ENCODE peak calls at places on chromosomes 16 and 17, in four cellular contexts. One of them, this sample, is unnamed.

GRCh38 chr16:86590501-86591144 is 12.3 kb downstream of the FOXL1 start:
- DNase-seq in iris pigment epithelial cell: peak
- DNase-seq in GM20000: no peak
- DNase-seq in A549: peak
- DNase-seq in this sample: peak

GRCh38 chr16:51326131-51326856 is 175.2 kb upstream of the SALL1 start:
- DNase-seq in iris pigment epithelial cell: peak
- DNase-seq in GM20000: no peak
- DNase-seq in A549: no peak
- DNase-seq in this sample: peak

GRCh38 chr16:69169051-69169450 is 17.9 kb upstream of the SNTB2 start:
- DNase-seq in iris pigment epithelial cell: no peak
- DNase-seq in A549: no peak
- DNase-seq in GM20000: no peak
- DNase-seq in this sample: no peak

GRCh38 chr17:81337449-81337848 is 42.3 kb upstream of the SLC38A10 start:
- DNase-seq in GM20000: no peak
- DNase-seq in iris pigment epithelial cell: no peak
- DNase-seq in A549: peak
- DNase-seq in this sample: no peak

GRCh38 chr16:50675686-50676610 is 5.2 kb downstream of the SNX20 start:
- DNase-seq in A549: no peak
- DNase-seq in GM20000: no peak
- DNase-seq in iris pigment epithelial cell: no peak
- DNase-seq in this sample: no peak

GRCh38 chr16:88617268-88618031 is 20.9 kb upstream of the IL17C start:
- DNase-seq in GM20000: no peak
- DNase-seq in iris pigment epithelial cell: peak
- DNase-seq in A549: no peak
- DNase-seq in this sample: no peak

GRCh38 chr17:40311575-40311974 is 2.6 kb downstream of the RARA start:
- DNase-seq in A549: no peak
- DNase-seq in GM20000: no peak
- DNase-seq in iris pigment epithelial cell: no peak
- DNase-seq in this sample: no peak

GRCh38 chr17:6231886-6232767 is 161.9 kb downstream of the WSCD1 start:
- DNase-seq in GM20000: no peak
- DNase-seq in iris pigment epithelial cell: peak
- DNase-seq in A549: no peak
- DNase-seq in this sample: no peak

GRCh38 chr17:17180141-17180603 is 26.0 kb downstream of the PLD6 start:
- DNase-seq in A549: no peak
- DNase-seq in GM20000: no peak
- DNase-seq in iris pigment epithelial cell: no peak
- DNase-seq in this sample: no peak

GRCh38 chr16:67993207-67994036 is 5.9 kb downstream of the DPEP2 start:
- DNase-seq in A549: peak
- DNase-seq in iris pigment epithelial cell: peak
- DNase-seq in GM20000: peak
- DNase-seq in this sample: peak

GRCh38 chr17:30969989-30970680 is 704 bp upstream of the RNF135 start:
- DNase-seq in GM20000: peak
- DNase-seq in A549: no peak
- DNase-seq in iris pigment epithelial cell: no peak
- DNase-seq in this sample: peak

GRCh38 chr16:68539704-68540370 is 746 bp downstream of the ZFP90 start:
- DNase-seq in GM20000: peak
- DNase-seq in iris pigment epithelial cell: peak
- DNase-seq in A549: peak
- DNase-seq in this sample: no peak

GRCh38 chr17:2799653-2800052 is 3.4 kb downstream of the RAP1GAP2 start:
- DNase-seq in A549: no peak
- DNase-seq in iris pigment epithelial cell: no peak
- DNase-seq in GM20000: no peak
- DNase-seq in this sample: no peak

GRCh38 chr16:14569213-14569612 is 60.8 kb downstream of the PARN start:
- DNase-seq in A549: no peak
- DNase-seq in GM20000: no peak
- DNase-seq in iris pigment epithelial cell: no peak
- DNase-seq in this sample: no peak

GRCh38 chr17:56876766-56877179 is 37.1 kb downstream of the TRIM25 start:
- DNase-seq in A549: peak
- DNase-seq in GM20000: no peak
- DNase-seq in iris pigment epithelial cell: no peak
- DNase-seq in this sample: peak

GRCh38 chr17:35890774-35891155 is 10.6 kb upstream of the CCL5 start:
- DNase-seq in GM20000: peak
- DNase-seq in A549: no peak
- DNase-seq in iris pigment epithelial cell: no peak
- DNase-seq in this sample: no peak

GRCh38 chr16:20363191-20363590 is 10.7 kb upstream of the UMOD start:
- DNase-seq in A549: no peak
- DNase-seq in GM20000: no peak
- DNase-seq in iris pigment epithelial cell: no peak
- DNase-seq in this sample: no peak

GRCh38 chr17:67469208-67469980 is 92.3 kb downstream of the PITPNC1 start:
- DNase-seq in iris pigment epithelial cell: peak
- DNase-seq in A549: no peak
- DNase-seq in GM20000: peak
- DNase-seq in this sample: peak

GRCh38 chr17:4587195-4587594 is 2.9 kb downstream of the SMTNL2 start:
- DNase-seq in iris pigment epithelial cell: no peak
- DNase-seq in GM20000: no peak
- DNase-seq in A549: no peak
- DNase-seq in this sample: no peak

GRCh38 chr16:27313422-27314160 is at the start of gene IL4R:
- DNase-seq in GM20000: peak
- DNase-seq in A549: peak
- DNase-seq in iris pigment epithelial cell: peak
- DNase-seq in this sample: peak

GRCh38 chr16:56643080-56643778 is 4.8 kb downstream of the MT1A start:
- DNase-seq in GM20000: no peak
- DNase-seq in iris pigment epithelial cell: peak
- DNase-seq in A549: peak
- DNase-seq in this sample: peak

GRCh38 chr17:81513669-81514484 is 1.3 kb upstream of the ACTG1 start:
- DNase-seq in GM20000: no peak
- DNase-seq in iris pigment epithelial cell: peak
- DNase-seq in A549: peak
- DNase-seq in this sample: peak

GRCh38 chr17:75589919-75590303 is 2.3 kb downstream of the MYO15B start:
- DNase-seq in A549: no peak
- DNase-seq in GM20000: no peak
- DNase-seq in iris pigment epithelial cell: no peak
- DNase-seq in this sample: no peak

GRCh38 chr17:17613708-17614114 is 22.2 kb upstream of the PEMT start:
- DNase-seq in iris pigment epithelial cell: peak
- DNase-seq in GM20000: peak
- DNase-seq in A549: peak
- DNase-seq in this sample: peak

GRCh38 chr17:43019418-43019817 is 2.8 kb downstream of the VAT1 start:
- DNase-seq in iris pigment epithelial cell: peak
- DNase-seq in A549: no peak
- DNase-seq in GM20000: no peak
- DNase-seq in this sample: no peak

GRCh38 chr17:82031303-82031884 is at the start of gene RAC3:
- DNase-seq in A549: no peak
- DNase-seq in GM20000: peak
- DNase-seq in iris pigment epithelial cell: peak
- DNase-seq in this sample: peak

GRCh38 chr17:27571563-27572129 is 59.3 kb upstream of the LGALS9 start:
- DNase-seq in GM20000: no peak
- DNase-seq in A549: no peak
- DNase-seq in iris pigment epithelial cell: no peak
- DNase-seq in this sample: no peak

GRCh38 chr16:87834668-87835473 is 34.4 kb downstream of the SLC7A5 start:
- DNase-seq in GM20000: no peak
- DNase-seq in A549: peak
- DNase-seq in iris pigment epithelial cell: peak
- DNase-seq in this sample: peak

GRCh38 chr17:42405963-42406495 is 17.0 kb downstream of the CAVIN1 start:
- DNase-seq in GM20000: peak
- DNase-seq in A549: peak
- DNase-seq in iris pigment epithelial cell: peak
- DNase-seq in this sample: peak

GRCh38 chr17:61389670-61390478 is 9.8 kb upstream of the TBX2 start:
- DNase-seq in GM20000: peak
- DNase-seq in iris pigment epithelial cell: peak
- DNase-seq in A549: peak
- DNase-seq in this sample: peak

GRCh38 chr17:50003916-50004315 is 8.9 kb upstream of the DLX3 start:
- DNase-seq in GM20000: no peak
- DNase-seq in iris pigment epithelial cell: no peak
- DNase-seq in A549: no peak
- DNase-seq in this sample: no peak

GRCh38 chr16:9082422-9082821 is 9.0 kb upstream of the HAPSTR1 start:
- DNase-seq in A549: no peak
- DNase-seq in iris pigment epithelial cell: no peak
- DNase-seq in GM20000: no peak
- DNase-seq in this sample: no peak

GRCh38 chr16:47924950-47925349 is 230.8 kb downstream of the ABCC12 start:
- DNase-seq in A549: no peak
- DNase-seq in GM20000: no peak
- DNase-seq in iris pigment epithelial cell: no peak
- DNase-seq in this sample: no peak

GRCh38 chr17:10127819-10128375 is 70.5 kb downstream of the GAS7 start:
- DNase-seq in GM20000: no peak
- DNase-seq in A549: no peak
- DNase-seq in iris pigment epithelial cell: peak
- DNase-seq in this sample: peak

GRCh38 chr16:74997042-74997491 is 1.8 kb upstream of the ZNRF1 start:
- DNase-seq in GM20000: no peak
- DNase-seq in A549: no peak
- DNase-seq in iris pigment epithelial cell: no peak
- DNase-seq in this sample: no peak

GRCh38 chr16:68802190-68802589 is 41.1 kb upstream of the TANGO6 start:
- DNase-seq in A549: no peak
- DNase-seq in iris pigment epithelial cell: peak
- DNase-seq in GM20000: no peak
- DNase-seq in this sample: peak

GRCh38 chr17:66522591-66523272 is 220.3 kb downstream of the PRKCA start:
- DNase-seq in iris pigment epithelial cell: no peak
- DNase-seq in GM20000: no peak
- DNase-seq in A549: no peak
- DNase-seq in this sample: no peak

GRCh38 chr16:47888142-47888541 is 267.7 kb downstream of the ABCC12 start:
- DNase-seq in A549: peak
- DNase-seq in iris pigment epithelial cell: peak
- DNase-seq in GM20000: no peak
- DNase-seq in this sample: peak

GRCh38 chr16:27367463-27368357 is 34.3 kb upstream of the IL21R start:
- DNase-seq in GM20000: peak
- DNase-seq in iris pigment epithelial cell: peak
- DNase-seq in A549: peak
- DNase-seq in this sample: peak

This sample was measured in fibroblast of pulmonary artery.